ENCODE peak calls at places on chromosome 21, in five cellular contexts. Z is CD4-positive, alpha-beta T cell; P is MM.1S; X is A549; D is Panc1. L is an unnamed sample.

GRCh38 chr21:36419996-36420395 is 34.8 kb downstream of the CHAF1B start:
- DNase-seq in D (no peak), Z (no peak), P (peak), X (peak), L (peak)

GRCh38 chr21:16620921-16621320 is 891.1 kb downstream of the USP25 start:
- DNase-seq in Z (no peak), X (no peak), D (no peak), P (no peak), L (no peak)

GRCh38 chr21:41726970-41727783 is 39.7 kb downstream of the RIPK4 start:
- DNase-seq in D (no peak), X (peak), P (no peak), Z (no peak), L (peak)

GRCh38 chr21:34340062-34340461 is 23.7 kb upstream of the KCNE2 start:
- DNase-seq in D (no peak), X (no peak), P (no peak), Z (no peak), L (no peak)

GRCh38 chr21:41142051-41142795 is 25.7 kb upstream of the BACE2 start:
- DNase-seq in Z (no peak), P (no peak), D (no peak), X (peak), L (peak)

GRCh38 chr21:39863111-39863510 is 4.1 kb upstream of the PCP4 start:
- DNase-seq in X (no peak), P (peak), Z (no peak), D (no peak), L (no peak)

GRCh38 chr21:36815284-36815683 is 116.4 kb downstream of the SIM2 start:
- DNase-seq in Z (no peak), D (no peak), P (no peak), X (no peak), L (no peak)

GRCh38 chr21:44089001-44089911 is 17.9 kb upstream of the PWP2 start:
- DNase-seq in Z (peak), X (no peak), P (no peak), D (no peak), L (no peak)

GRCh38 chr21:14545906-14546480 is at the start of gene SAMSN1:
- DNase-seq in Z (peak), D (no peak), P (peak), X (no peak), L (no peak)

GRCh38 chr21:41458121-41458520 is 32.1 kb downstream of the MX1 start:
- DNase-seq in D (no peak), Z (no peak), X (no peak), P (no peak), L (no peak)

GRCh38 chr21:29849735-29850176 is 90.0 kb downstream of the GRIK1 start:
- DNase-seq in D (peak), P (peak), Z (peak), X (peak), L (peak)

GRCh38 chr21:34526618-34527290 is 14.7 kb upstream of the KCNE1 start:
- DNase-seq in D (peak), X (peak), P (peak), Z (no peak), L (peak)

GRCh38 chr21:16004121-16004520 is 274.3 kb downstream of the USP25 start:
- DNase-seq in P (no peak), Z (no peak), D (no peak), X (no peak), L (no peak)

GRCh38 chr21:34844033-34844923 is 175.5 kb downstream of the CLIC6 start:
- DNase-seq in D (no peak), P (no peak), X (no peak), Z (no peak), L (no peak)

GRCh38 chr21:36776981-36777617 is 78.2 kb downstream of the SIM2 start:
- DNase-seq in D (no peak), X (no peak), Z (no peak), P (no peak), L (no peak)

GRCh38 chr21:31546402-31547155 is 112.9 kb upstream of the SOD1 start:
- DNase-seq in X (no peak), P (no peak), Z (no peak), D (no peak), L (no peak)

GRCh38 chr21:35239811-35240219 is 190.7 kb upstream of the RUNX1 start:
- DNase-seq in P (no peak), Z (no peak), D (no peak), X (no peak), L (no peak)

GRCh38 chr21:41615613-41616012 is 107.7 kb upstream of the TMPRSS2 start:
- DNase-seq in X (no peak), D (no peak), Z (no peak), P (no peak), L (peak)

GRCh38 chr21:34858559-34858958 is 189.8 kb downstream of the CLIC6 start:
- DNase-seq in P (no peak), Z (no peak), X (no peak), D (no peak), L (no peak)

GRCh38 chr21:30882907-30883597 is 1.7 kb upstream of the KRTAP11-1 start:
- DNase-seq in D (no peak), X (no peak), Z (no peak), P (no peak), L (peak)

GRCh38 chr21:15557925-15558324 is 171.9 kb upstream of the USP25 start:
- DNase-seq in X (no peak), D (no peak), Z (no peak), P (peak), L (no peak)

GRCh38 chr21:16193758-16194606 is 464.2 kb downstream of the USP25 start:
- DNase-seq in D (no peak), P (peak), X (peak), Z (peak), L (peak)

GRCh38 chr21:20999567-21000169 is 1.5 kb downstream of the NCAM2 start:
- DNase-seq in Z (no peak), P (peak), D (no peak), X (peak), L (peak)

GRCh38 chr21:16279658-16280581 is 550.1 kb downstream of the USP25 start:
- DNase-seq in X (peak), Z (no peak), P (no peak), D (no peak), L (no peak)

GRCh38 chr21:34916446-34916845 is 132.7 kb downstream of the RUNX1 start:
- DNase-seq in D (no peak), Z (no peak), X (no peak), P (no peak), L (no peak)

GRCh38 chr21:35483267-35483666 is 434.2 kb upstream of the RUNX1 start:
- DNase-seq in Z (no peak), D (no peak), P (no peak), X (no peak), L (no peak)

GRCh38 chr21:31514598-31514997 is 144.9 kb upstream of the SOD1 start:
- DNase-seq in D (no peak), P (no peak), X (no peak), Z (no peak), L (no peak)

GRCh38 chr21:35438643-35439404 is 389.7 kb upstream of the RUNX1 start:
- DNase-seq in D (no peak), P (peak), X (no peak), Z (no peak), L (no peak)

GRCh38 chr21:35423694-35424093 is 374.6 kb upstream of the RUNX1 start:
- DNase-seq in D (no peak), X (no peak), Z (no peak), P (no peak), L (no peak)

GRCh38 chr21:16942703-16943102 is 570.1 kb upstream of the CXADR start:
- DNase-seq in X (peak), Z (no peak), D (no peak), P (peak), L (no peak)

GRCh38 chr21:41509733-41510132 is 1.8 kb upstream of the TMPRSS2 start:
- DNase-seq in X (no peak), P (no peak), D (no peak), Z (no peak), L (no peak)

GRCh38 chr21:15731243-15731613 is 1.4 kb downstream of the USP25 start:
- DNase-seq in Z (no peak), D (no peak), X (no peak), P (no peak), L (peak)

GRCh38 chr21:37642493-37642892 is 273.8 kb downstream of the KCNJ6 start:
- DNase-seq in X (peak), P (peak), D (no peak), Z (no peak), L (no peak)

GRCh38 chr21:36148886-36149285 is 7.7 kb upstream of the DOP1B start:
- DNase-seq in D (no peak), P (no peak), X (no peak), Z (no peak), L (no peak)

GRCh38 chr21:36839123-36839522 is 127.3 kb downstream of the HLCS start:
- DNase-seq in P (no peak), Z (no peak), D (no peak), X (no peak), L (no peak)

GRCh38 chr21:35408401-35408800 is 359.3 kb upstream of the RUNX1 start:
- DNase-seq in P (no peak), X (no peak), Z (no peak), D (no peak), L (no peak)

GRCh38 chr21:34545079-34545884 is 33.3 kb upstream of the KCNE1 start:
- DNase-seq in D (no peak), P (peak), X (peak), Z (no peak), L (no peak)

GRCh38 chr21:34770581-34770980 is 101.8 kb downstream of the CLIC6 start:
- DNase-seq in Z (no peak), D (no peak), P (no peak), X (no peak), L (no peak)

GRCh38 chr21:38822754-38823374 is 17.1 kb downstream of the ETS2 start:
- DNase-seq in Z (no peak), D (no peak), P (no peak), X (no peak), L (no peak)

GRCh38 chr21:38824124-38824822 is 18.5 kb downstream of the ETS2 start:
- DNase-seq in P (no peak), X (no peak), Z (no peak), D (no peak), L (no peak)

GRCh38 chr21:38825269-38825668 is 19.5 kb downstream of the ETS2 start:
- DNase-seq in D (no peak), X (peak), P (no peak), Z (no peak), L (no peak)

GRCh38 chr21:38823737-38824123 is 18.0 kb downstream of the ETS2 start:
- DNase-seq in Z (no peak), X (no peak), P (no peak), D (no peak), L (no peak)

GRCh38 chr21:38825901-38826300 is 20.2 kb downstream of the ETS2 start:
- DNase-seq in D (no peak), X (no peak), P (no peak), Z (no peak), L (no peak)
- H3K27ac ChIP-seq in D (no peak), X (no peak), P (no peak), Z (no peak), L (no peak)

GRCh38 chr21:23740463-23740862 is 1866.8 kb downstream of the MRPL39 start:
- DNase-seq in Z (no peak), D (no peak), P (no peak), X (no peak), L (no peak)
- TF ChIP-seq CTCF in Z (no peak), D (peak), P (no peak), X (no peak), L (no peak)

GRCh38 chr21:28550057-28550825 is 442.4 kb downstream of the LTN1 start:
- DNase-seq in X (no peak), Z (no peak), P (no peak), D (no peak), L (no peak)

GRCh38 chr21:28554660-28555475 is 437.8 kb downstream of the LTN1 start:
- DNase-seq in D (no peak), Z (no peak), X (no peak), P (no peak), L (no peak)
- H3K27ac ChIP-seq in D (no peak), Z (no peak), X (no peak), P (no peak), L (no peak)

GRCh38 chr21:25979845-25980433 is 190.6 kb downstream of the APP start:
- DNase-seq in Z (no peak), X (no peak), P (no peak), D (no peak), L (no peak)
- TF ChIP-seq CTCF in Z (no peak), X (no peak), P (no peak), D (no peak), L (no peak)

GRCh38 chr21:38774586-38775285 is 31.0 kb upstream of the ETS2 start:
- DNase-seq in D (no peak), Z (no peak), P (no peak), X (no peak), L (no peak)
- H3K27ac ChIP-seq in D (peak), Z (no peak), P (no peak), X (peak), L (peak)

GRCh38 chr21:33088384-33088783 is 18.4 kb downstream of the OLIG1 start:
- DNase-seq in D (no peak), X (no peak), Z (no peak), P (no peak), L (no peak)

GRCh38 chr21:33089439-33089838 is 19.5 kb downstream of the OLIG1 start:
- DNase-seq in D (no peak), P (no peak), Z (no peak), X (no peak), L (no peak)
- TF ChIP-seq CTCF in D (no peak), P (no peak), Z (no peak), X (no peak), L (no peak)

DNA sequence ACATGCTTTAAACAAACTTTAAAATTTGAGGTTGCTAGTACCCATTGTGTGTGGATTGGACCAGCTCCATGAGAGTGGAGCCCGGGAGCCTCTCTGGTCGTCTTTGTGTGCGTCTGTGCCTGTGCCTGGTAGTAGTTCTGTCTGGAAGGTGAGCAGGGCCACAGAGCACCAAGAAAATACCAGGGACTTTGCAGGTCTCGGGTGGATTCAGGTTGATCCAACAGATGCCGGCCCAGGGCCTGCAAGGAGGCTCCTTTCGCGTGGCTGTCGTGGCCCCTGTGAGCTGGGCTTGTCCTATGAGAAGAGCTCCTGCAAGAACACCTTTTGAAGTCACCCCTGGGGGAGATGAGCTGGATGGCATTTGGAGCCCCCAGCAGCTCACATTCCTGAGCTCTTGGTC is 28.3 kb downstream of the COL18A1 start:
- DNase-seq in D (no peak), P (no peak), Z (no peak), X (no peak), L (no peak)
- H3K27ac ChIP-seq in D (peak), P (no peak), Z (no peak), X (peak), L (no peak)

GRCh38 chr21:18164933-18165332 is 79.7 kb upstream of the CHODL start:
- DNase-seq in D (no peak), Z (no peak), P (peak), X (no peak), L (peak)
- TF ChIP-seq CTCF in D (no peak), Z (no peak), P (peak), X (no peak), L (no peak)

DNA sequence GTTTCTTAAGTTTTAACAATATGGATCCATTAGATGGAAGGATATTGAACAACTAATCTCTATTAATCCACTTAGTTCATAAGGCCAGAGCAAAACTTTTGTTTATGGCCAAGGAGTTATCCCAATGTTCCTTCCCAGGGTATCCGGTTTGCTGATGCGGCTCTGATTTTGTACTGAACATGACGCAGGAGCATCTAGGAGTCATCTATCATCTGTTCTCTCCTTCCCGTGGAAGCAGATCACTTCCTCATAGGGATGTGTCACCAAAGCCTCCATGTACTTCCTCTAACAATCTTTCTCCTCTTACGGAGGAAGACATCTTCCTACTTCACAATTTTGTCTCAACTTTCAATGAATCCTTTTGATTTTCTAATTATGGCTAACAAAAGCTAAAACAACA is 206.6 kb downstream of the APP start:
- DNase-seq in X (no peak), Z (no peak), P (no peak), D (no peak), L (no peak)
- H3K27ac ChIP-seq in X (peak), Z (no peak), P (no peak), D (peak), L (no peak)

DNA sequence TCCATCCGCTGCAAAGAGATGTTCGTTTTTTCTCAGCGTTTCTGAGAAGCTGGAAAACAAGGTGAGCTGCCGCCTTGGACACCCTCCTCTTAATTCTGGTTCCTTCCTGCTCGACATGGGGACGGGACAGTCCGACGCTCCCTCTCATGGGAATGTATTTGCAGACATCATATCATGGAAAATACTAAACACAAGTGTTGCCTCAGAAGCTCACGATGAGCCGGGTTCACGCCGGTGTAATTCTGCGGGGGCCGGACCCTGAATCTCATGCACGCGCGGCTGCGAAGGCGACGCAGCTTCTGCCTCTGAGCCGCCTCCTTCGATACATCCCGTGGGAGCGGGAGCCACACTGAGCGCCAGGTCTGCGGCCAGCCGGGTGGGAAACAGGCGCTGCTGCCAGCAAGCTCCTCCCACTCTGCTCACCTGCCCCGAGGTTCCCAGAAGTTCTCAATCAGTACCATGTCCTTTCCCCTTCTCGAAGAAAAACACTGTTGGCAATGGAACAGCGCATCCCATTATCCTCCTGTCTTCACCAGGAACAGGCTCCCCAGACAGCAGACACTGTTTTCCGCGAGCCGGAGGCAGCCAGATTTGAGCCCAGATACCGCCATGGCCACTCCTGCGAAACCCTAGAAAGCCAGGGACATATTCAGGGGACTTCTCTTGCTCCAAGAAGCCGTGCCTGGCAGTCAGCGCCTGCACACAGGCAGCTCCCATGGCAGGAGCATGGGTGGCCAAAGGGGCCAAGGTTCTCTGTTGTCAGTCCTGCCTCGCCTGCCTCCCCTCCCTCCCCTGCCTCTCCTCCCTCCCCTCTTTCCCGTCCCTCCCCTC is 98.0 kb downstream of the WDR4 start:
- DNase-seq in Z (no peak), X (no peak), P (no peak), D (no peak), L (peak)
- TF ChIP-seq CTCF in Z (no peak), X (no peak), P (no peak), D (no peak), L (no peak)

L was measured in RWPE1.